ENCODE peak calls at places on chromosomes 3 and 15, in six cellular contexts. N, K, J, R, P and C are unnamed samples.

GRCh38 chr3:13110678-13111116 is 37.5 kb upstream of the IQSEC1 start:
- DNase-seq in N (peak; percentile 75), P (no peak), J (no peak), R (no peak), K (peak; percentile 76), C (no peak)

GRCh38 chr15:67340630-67341029 is 86.0 kb downstream of the IQCH start:
- DNase-seq in R (no peak), P (no peak), N (no peak), J (no peak), K (no peak), C (no peak)

GRCh38 chr15:30922469-30923311 is 19.0 kb downstream of the FAN1 start:
- DNase-seq in J (peak; percentile 12), R (no peak), K (no peak), N (no peak), P (peak; percentile 71), C (no peak)

GRCh38 chr3:192923731-192924130 is 6.1 kb upstream of the MB21D2 start:
- DNase-seq in P (no peak), K (no peak), N (no peak), R (no peak), J (no peak), C (no peak)

GRCh38 chr15:50233192-50233736 is 32.3 kb downstream of the HDC start:
- DNase-seq in R (no peak), J (no peak), P (no peak), N (no peak), K (no peak), C (no peak)

GRCh38 chr3:10327592-10327991 is 6.7 kb upstream of the SEC13 start:
- DNase-seq in J (no peak), N (no peak), R (no peak), P (no peak), K (no peak), C (no peak)

GRCh38 chr3:55064164-55064563 is 136.3 kb upstream of the LRTM1 start:
- DNase-seq in K (no peak), J (no peak), R (no peak), N (no peak), P (no peak), C (no peak)

GRCh38 chr3:5195605-5196004 is 8.1 kb downstream of the EDEM1 start:
- DNase-seq in N (no peak), J (no peak), R (no peak), P (no peak), K (no peak), C (no peak)

GRCh38 chr3:144663456-144664063 is 691.9 kb downstream of the DIPK2A start:
- DNase-seq in K (no peak), R (no peak), P (no peak), N (no peak), J (no peak), C (no peak)

GRCh38 chr3:46368569-46368968 is 2.2 kb upstream of the CCR5 start:
- DNase-seq in R (peak; percentile 33), P (peak; percentile 43), J (no peak), N (no peak), K (peak; percentile 70), C (no peak)

GRCh38 chr15:35431281-35431680 is 114.7 kb downstream of the DPH6 start:
- DNase-seq in R (no peak), P (no peak), N (no peak), J (no peak), K (no peak), C (no peak)

GRCh38 chr15:72285927-72286516 is 13.7 kb upstream of the PARP6 start:
- DNase-seq in J (peak; percentile 28), P (peak; percentile 27), K (no peak), R (peak; percentile 64), N (no peak), C (no peak)

GRCh38 chr3:156317457-156317856 is 197.1 kb downstream of the KCNAB1 start:
- DNase-seq in R (no peak), N (no peak), J (peak; percentile 28), K (no peak), P (no peak), C (no peak)

GRCh38 chr3:20121088-20121487 is 64.9 kb downstream of the SGO1 start:
- DNase-seq in J (no peak), N (no peak), K (no peak), P (no peak), R (no peak), C (no peak)

GRCh38 chr3:40680685-40681657 is 156.2 kb downstream of the ZNF621 start:
- DNase-seq in P (no peak), R (no peak), K (no peak), J (no peak), N (no peak), C (no peak)

GRCh38 chr3:185537369-185537970 is 14.9 kb downstream of the LIPH start:
- DNase-seq in N (peak; percentile 61), J (peak; percentile 10), K (peak; percentile 97), R (peak; percentile 82), P (no peak), C (peak; percentile 59)

GRCh38 chr15:99100245-99101173 is 4.4 kb upstream of the SYNM start:
- DNase-seq in P (no peak), K (no peak), N (peak; percentile 35), R (peak; percentile 74), J (peak; percentile 62), C (peak; percentile 50)

DNA sequence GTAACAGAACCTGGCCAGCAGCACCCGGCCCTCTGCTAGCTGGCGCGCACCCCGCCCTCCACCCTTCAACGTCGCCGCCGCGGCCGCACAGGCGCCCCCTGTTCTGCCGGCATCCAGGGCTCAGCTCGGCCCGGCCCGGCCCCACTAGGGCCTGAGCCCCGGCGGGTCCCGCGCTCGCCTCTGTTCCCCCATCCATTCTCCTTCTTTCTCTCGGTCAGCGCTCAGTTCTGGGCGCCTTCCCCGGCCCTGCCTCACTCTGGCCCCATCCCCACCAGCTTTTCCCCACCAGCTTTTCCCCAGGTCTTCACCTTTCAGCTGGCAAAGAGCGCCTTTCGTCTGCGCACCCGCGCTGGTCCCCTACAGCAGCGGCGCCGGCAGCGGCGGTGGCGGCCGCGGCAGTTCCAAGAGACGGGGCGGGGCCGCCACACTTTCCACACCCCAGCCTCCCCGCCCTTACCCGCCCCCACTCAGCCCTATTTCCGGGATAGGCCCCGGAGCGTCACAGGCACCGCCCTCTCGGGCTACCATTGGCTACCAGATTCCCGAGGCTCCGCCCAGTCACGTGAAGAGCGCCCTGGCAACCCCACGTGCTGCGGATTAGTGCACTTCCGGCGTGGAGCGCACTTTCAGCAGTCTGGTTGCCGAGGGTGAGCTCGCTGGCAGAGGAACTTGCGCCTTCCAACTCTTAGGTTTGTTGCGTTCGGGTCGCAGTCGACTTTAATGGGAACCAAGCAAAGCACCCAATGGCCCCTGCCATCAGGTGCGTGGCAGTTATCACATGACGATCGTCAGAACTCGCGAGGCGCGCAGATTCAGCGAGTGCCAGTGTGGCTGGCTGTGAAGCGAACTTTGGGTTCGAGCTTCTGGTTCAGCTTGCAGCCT is at the start of gene EIF5A2:
- DNase-seq in P (peak; percentile 83), J (peak; percentile 84), N (peak; percentile 83), K (peak; percentile 33), R (peak; percentile 97), C (peak; percentile 77)
- TF ChIP-seq POLR2A in P (peak; percentile 51), J (peak; percentile 15), N (no peak), K (peak; percentile 59), R (peak; percentile 85), C (peak; percentile 27)

DNA sequence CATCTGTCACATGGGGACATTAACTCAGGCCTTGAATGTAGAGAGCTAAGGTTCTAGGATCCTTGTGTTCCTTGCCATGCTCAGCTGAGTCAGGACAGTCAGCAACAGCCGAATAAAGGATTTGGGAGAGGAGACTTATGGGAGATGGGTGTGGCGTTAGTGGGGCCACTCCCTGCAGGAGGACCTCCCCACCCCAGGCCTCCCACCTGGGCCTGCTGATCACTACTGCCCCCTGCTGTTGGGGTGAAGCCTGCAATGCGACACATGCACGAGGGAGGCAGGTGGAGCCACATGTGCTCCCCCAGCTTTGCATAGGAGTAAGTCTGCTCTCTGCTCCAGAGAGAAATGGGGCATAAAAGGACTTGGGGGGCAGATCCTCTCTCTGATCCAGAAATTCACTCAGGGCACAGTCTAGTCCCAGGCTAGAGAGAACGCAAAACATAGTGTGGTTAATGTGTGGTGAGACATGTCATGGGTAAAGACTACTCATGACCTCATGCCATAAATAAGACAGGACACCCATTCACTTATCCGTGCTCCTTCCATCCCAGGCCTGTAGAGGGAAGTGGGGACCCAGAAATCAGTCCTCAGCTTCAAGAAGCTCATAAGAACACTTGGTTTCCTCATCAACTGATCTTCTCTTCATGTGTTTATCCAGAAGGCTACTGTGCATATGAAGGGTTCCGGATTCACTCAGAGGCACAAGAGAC is 19.4 kb downstream of the RBP1 start:
- DNase-seq in P (no peak), K (no peak), N (no peak), R (peak; percentile 84), J (no peak), C (peak; percentile 27)
- TF ChIP-seq POLR2AphosphoS5 in P (no peak), K (no peak), N (no peak), R (no peak), J (no peak), C (no peak)

GRCh38 chr3:9226326-9226725 is 23.1 kb downstream of the SRGAP3 start:
- DNase-seq in P (no peak), K (no peak), J (no peak), N (no peak), R (no peak), C (no peak)

GRCh38 chr3:9222956-9223639 is 26.3 kb downstream of the SRGAP3 start:
- DNase-seq in R (no peak), P (no peak), K (no peak), N (no peak), J (no peak), C (no peak)

GRCh38 chr3:9223683-9224082 is 25.8 kb downstream of the SRGAP3 start:
- DNase-seq in P (no peak), J (no peak), K (no peak), N (no peak), R (no peak), C (no peak)

GRCh38 chr3:9225268-9225667 is 24.2 kb downstream of the SRGAP3 start:
- DNase-seq in J (no peak), P (no peak), R (no peak), N (no peak), K (no peak), C (no peak)

DNA sequence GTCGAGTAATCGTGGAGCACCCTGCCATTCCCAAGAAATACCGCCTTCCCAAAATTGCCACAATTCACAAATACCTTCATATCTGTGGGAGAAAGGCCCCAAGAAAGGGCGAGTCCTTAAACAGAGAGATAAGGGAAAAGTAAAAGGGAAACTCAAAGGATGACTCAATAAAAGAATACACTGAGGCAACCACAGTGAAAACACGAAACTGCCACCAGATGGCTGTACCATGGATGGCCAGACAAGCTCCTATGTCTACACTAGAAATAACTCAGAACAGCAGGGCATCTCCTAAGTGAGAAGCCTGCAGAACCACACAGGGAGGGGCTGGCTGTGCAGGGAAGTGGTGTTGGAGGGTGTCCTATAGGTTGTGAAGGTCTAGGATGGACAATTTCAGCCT is 25.0 kb downstream of the SRGAP3 start:
- DNase-seq in J (no peak), R (no peak), N (peak; percentile 44), P (no peak), K (peak; percentile 53), C (peak; percentile 44)
- TF ChIP-seq TAF1 in J (no peak), R (no peak), N (no peak), P (no peak), K (no peak), C (no peak)

GRCh38 chr3:172137287-172138030 is 98.1 kb downstream of the FNDC3B start:
- DNase-seq in P (no peak), N (no peak), R (no peak), K (no peak), J (no peak), C (no peak)

GRCh38 chr3:172140499-172141391 is 101.4 kb downstream of the FNDC3B start:
- DNase-seq in N (no peak), R (peak; percentile 17), J (peak; percentile 98), P (no peak), K (no peak), C (no peak)

GRCh38 chr3:172139528-172140276 is 100.3 kb downstream of the FNDC3B start:
- DNase-seq in R (no peak), P (no peak), K (no peak), J (no peak), N (no peak), C (no peak)

GRCh38 chr3:172138031-172138538 is 98.7 kb downstream of the FNDC3B start:
- DNase-seq in P (no peak), N (no peak), R (no peak), K (no peak), J (no peak), C (no peak)

GRCh38 chr3:172138792-172139507 is 99.6 kb downstream of the FNDC3B start:
- DNase-seq in P (no peak), R (peak; percentile 79), K (peak; percentile 89), N (no peak), J (peak; percentile 70), C (no peak)
- TF ChIP-seq POLR2A in P (no peak), R (no peak), K (no peak), N (no peak), J (peak; percentile 28), C (no peak)